ENCODE peak calls at places on chromosome 9, in five cellular contexts. F, M, L, S and A are unnamed samples.

GRCh38 chr9:132698989-132699388 is 28.7 kb downstream of the GTF3C4 start:
- DNase-seq in M (no peak), F (no peak), S (no peak), L (no peak), A (no peak)

GRCh38 chr9:89496645-89497044 is 1.3 kb downstream of the SEMA4D start:
- DNase-seq in L (no peak), S (no peak), F (no peak), M (no peak), A (no peak)

GRCh38 chr9:96383165-96383939 is at the start of gene SLC35D2:
- DNase-seq in L (peak; percentile 55), S (peak; percentile 66), F (peak; percentile 71), M (peak; percentile 60), A (peak; percentile 87)

GRCh38 chr9:109118802-109119438 is 827 bp downstream of the TMEM245 start:
- DNase-seq in M (peak; percentile 43), F (no peak), S (no peak), L (peak; percentile 26), A (peak; percentile 79)

GRCh38 chr9:117019242-117019641 is 332.1 kb downstream of the TRIM32 start:
- DNase-seq in S (no peak), L (no peak), F (no peak), M (no peak), A (no peak)

GRCh38 chr9:88342246-88342645 is 46.0 kb upstream of the SPIN1 start:
- DNase-seq in F (no peak), S (no peak), L (peak; percentile 31), M (peak; percentile 54), A (no peak)

GRCh38 chr9:16133032-16133431 is 580.2 kb downstream of the CCDC171 start:
- DNase-seq in S (no peak), L (no peak), M (no peak), F (no peak), A (no peak)

GRCh38 chr9:86807577-86807976 is 139.7 kb downstream of the GAS1 start:
- DNase-seq in S (no peak), L (no peak), F (no peak), M (peak; percentile 69), A (no peak)

GRCh38 chr9:134766587-134766986 is 114.0 kb upstream of the FCN2 start:
- DNase-seq in M (no peak), L (no peak), F (no peak), S (no peak), A (no peak)

GRCh38 chr9:134458111-134458845 is 132.0 kb downstream of the RXRA start:
- DNase-seq in M (no peak), L (peak; percentile 45), F (no peak), S (no peak), A (no peak)

GRCh38 chr9:74281674-74282073 is 215.5 kb upstream of the RORB start:
- DNase-seq in L (no peak), M (no peak), F (no peak), S (no peak), A (no peak)

GRCh38 chr9:112194969-112195431 is 19.9 kb upstream of the SUSD1 start:
- DNase-seq in S (no peak), M (no peak), F (no peak), L (peak; percentile 25), A (no peak)

GRCh38 chr9:33014665-33015014 is 10.4 kb upstream of the DNAJA1 start:
- DNase-seq in L (no peak), M (no peak), F (no peak), S (no peak), A (no peak)

GRCh38 chr9:79387091-79387490 is 184.7 kb upstream of the TLE4 start:
- DNase-seq in S (no peak), F (no peak), M (no peak), L (no peak), A (no peak)

GRCh38 chr9:9142001-9142400 is 1342.4 kb upstream of the DMAC1 start:
- DNase-seq in L (no peak), S (no peak), F (no peak), M (no peak), A (no peak)

GRCh38 chr9:18935521-18935920 is 97.5 kb downstream of the SAXO1 start:
- DNase-seq in F (no peak), M (no peak), L (no peak), S (no peak), A (no peak)

GRCh38 chr9:130051855-130052254 is 1.9 kb upstream of the GPR107 start:
- DNase-seq in F (no peak), L (no peak), M (no peak), S (no peak), A (no peak)

GRCh38 chr9:134592018-134592818 is 49.4 kb upstream of the COL5A1 start:
- DNase-seq in L (peak; percentile 97), M (peak; percentile 92), S (peak; percentile 74), F (peak; percentile 46), A (peak; percentile 73)

GRCh38 chr9:129458155-129458661 is 162.7 kb downstream of the C9orf50 start:
- DNase-seq in F (no peak), L (no peak), M (no peak), S (no peak), A (no peak)

GRCh38 chr9:16268037-16269010 is 602.1 kb downstream of the BNC2 start:
- DNase-seq in S (no peak), M (no peak), L (peak; percentile 32), F (no peak), A (no peak)

GRCh38 chr9:29319727-29320513 is 1746.6 kb upstream of the C9orf72 start:
- DNase-seq in L (peak; percentile 6), M (no peak), F (no peak), S (no peak), A (no peak)

GRCh38 chr9:76766126-76766525 is 1.9 kb downstream of the PCA3 start:
- DNase-seq in M (no peak), L (no peak), S (no peak), F (no peak), A (no peak)

GRCh38 chr9:95465115-95465514 is 51.7 kb downstream of the PTCH1 start:
- DNase-seq in M (no peak), F (no peak), L (no peak), S (no peak), A (peak; percentile 7)

GRCh38 chr9:124110307-124110915 is 98.8 kb downstream of the LHX2 start:
- DNase-seq in L (peak; percentile 71), F (peak; percentile 43), S (peak; percentile 32), M (peak; percentile 60), A (peak; percentile 85)

GRCh38 chr9:6230037-6230778 is 14.6 kb downstream of the IL33 start:
- DNase-seq in F (no peak), L (peak; percentile 71), M (no peak), S (no peak), A (no peak)

GRCh38 chr9:137421838-137422667 is 909 bp downstream of the EXD3 start:
- DNase-seq in S (no peak), F (peak; percentile 16), M (no peak), L (no peak), A (no peak)

GRCh38 chr9:124277420-124277819 is 19.7 kb downstream of the NEK6 start:
- DNase-seq in S (no peak), L (no peak), F (no peak), M (no peak), A (no peak)

GRCh38 chr9:111113712-111114111 is 75.4 kb upstream of the LPAR1 start:
- DNase-seq in M (no peak), S (no peak), F (no peak), L (no peak), A (no peak)

GRCh38 chr9:69122391-69123141 is 51.5 kb upstream of the TJP2 start:
- DNase-seq in S (no peak), L (peak; percentile 89), M (no peak), F (no peak), A (peak; percentile 69)

GRCh38 chr9:131349522-131349880 is 44.4 kb upstream of the PRRC2B start:
- DNase-seq in M (no peak), F (no peak), L (no peak), S (no peak), A (no peak)

GRCh38 chr9:134384811-134385479 is 58.7 kb downstream of the RXRA start:
- DNase-seq in S (no peak), M (no peak), F (no peak), L (no peak), A (peak; percentile 61)

GRCh38 chr9:88488166-88488565 is 46.8 kb upstream of the NXNL2 start:
- DNase-seq in F (no peak), L (no peak), M (no peak), S (no peak), A (no peak)